ENCODE peak calls at places on chromosomes 13 and 19, in nine cellular contexts. M is activated CD4-positive, alpha-beta T cell treated with anti-CD3 and anti-CD28 coated beads, Interleukin-2, amount 50 U/mL, for 24 hours; L is body of pancreas; N is astrocyte; V is HuH-7.5; F is substantia nigra; J is ovary; S is PC-3; W is left ventricle myocardium superior. T is an unnamed sample.
A peak's percentile ranks its signal among the peaks of the same experiment; 100 is the strongest.

GRCh38 chr19:2607712-2608601 is 94.5 kb downstream of the GNG7 start:
- DNase-seq in M (peak; percentile 62), L (no peak), N (no peak), V (no peak), F (no peak), J (no peak), S (no peak), W (no peak), T (no peak)

GRCh38 chr13:109541081-109541480 is 245.3 kb downstream of the IRS2 start:
- DNase-seq in M (no peak), L (no peak), N (no peak), V (no peak), F (no peak), J (no peak), S (no peak), W (no peak), T (no peak)

GRCh38 chr13:106566682-106567420 is 1.1 kb downstream of the ARGLU1 start:
- DNase-seq in M (no peak), L (peak; percentile 52), N (peak; percentile 46), V (peak; percentile 31), F (no peak), J (peak; percentile 59), S (peak; percentile 45), W (peak; percentile 76), T (peak; percentile 36)

GRCh38 chr19:50537306-50537685 is 23.6 kb upstream of the ASPDH start:
- DNase-seq in M (no peak), L (no peak), N (peak; percentile 4), V (no peak), F (no peak), J (no peak), S (no peak), W (no peak), T (no peak)

GRCh38 chr19:5147971-5148793 is 179.3 kb downstream of the KDM4B start:
- DNase-seq in M (no peak), L (no peak), N (no peak), V (no peak), F (peak; percentile 70), J (peak; percentile 14), S (no peak), W (peak; percentile 26), T (no peak)

GRCh38 chr13:32695602-32696250 is 109.5 kb downstream of the PDS5B start:
- DNase-seq in M (no peak), L (no peak), N (peak; percentile 3), V (no peak), F (no peak), J (no peak), S (no peak), W (no peak), T (no peak)

GRCh38 chr19:29579308-29579910 is 26.7 kb upstream of the POP4 start:
- DNase-seq in M (no peak), L (no peak), N (no peak), V (no peak), F (no peak), J (no peak), S (no peak), W (no peak), T (no peak)

GRCh38 chr19:48625891-48626327 is 6.6 kb downstream of the SPHK2 start:
- DNase-seq in M (no peak), L (no peak), N (no peak), V (no peak), F (no peak), J (no peak), S (no peak), W (no peak), T (no peak)

GRCh38 chr13:107493271-107493670 is 722.1 kb downstream of the LIG4 start:
- DNase-seq in M (no peak), L (no peak), N (no peak), V (no peak), F (no peak), J (no peak), S (peak; percentile 49), W (no peak), T (no peak)

GRCh38 chr19:29495971-29496441 is 29.8 kb upstream of the VSTM2B start:
- DNase-seq in M (no peak), L (no peak), N (no peak), V (no peak), F (no peak), J (no peak), S (no peak), W (no peak), T (no peak)

GRCh38 chr13:71867101-71867814 is at the start of gene DACH1:
- DNase-seq in M (no peak), L (peak; percentile 45), N (peak; percentile 71), V (peak; percentile 79), F (no peak), J (no peak), S (peak; percentile 24), W (peak; percentile 46), T (peak; percentile 70)

GRCh38 chr19:35166100-35167063 is 11.8 kb downstream of the FXYD5 start:
- DNase-seq in M (no peak), L (no peak), N (no peak), V (no peak), F (no peak), J (no peak), S (no peak), W (no peak), T (no peak)

GRCh38 chr19:7679017-7679720 is 1.5 kb upstream of the TRAPPC5 start:
- DNase-seq in M (peak; percentile 43), L (no peak), N (no peak), V (no peak), F (no peak), J (no peak), S (peak; percentile 55), W (no peak), T (no peak)

GRCh38 chr13:34901577-34901976 is 40.5 kb upstream of the NBEA start:
- DNase-seq in M (no peak), L (no peak), N (no peak), V (no peak), F (no peak), J (no peak), S (no peak), W (no peak), T (no peak)

GRCh38 chr13:109654341-109655205 is 131.8 kb downstream of the IRS2 start:
- DNase-seq in M (no peak), L (no peak), N (no peak), V (no peak), F (no peak), J (no peak), S (no peak), W (peak; percentile 39), T (no peak)

GRCh38 chr13:108919036-108919907 is 289.9 kb downstream of the MYO16 start:
- DNase-seq in M (no peak), L (no peak), N (peak; percentile 34), V (no peak), F (no peak), J (no peak), S (peak; percentile 80), W (no peak), T (peak; percentile 72)

GRCh38 chr13:84455143-84455905 is 573.0 kb upstream of the SLITRK1 start:
- DNase-seq in M (no peak), L (no peak), N (no peak), V (no peak), F (no peak), J (no peak), S (no peak), W (no peak), T (no peak)

GRCh38 chr19:4064073-4064550 is 2.6 kb downstream of the ZBTB7A start:
- DNase-seq in M (no peak), L (peak; percentile 42), N (no peak), V (no peak), F (no peak), J (peak; percentile 75), S (peak; percentile 16), W (no peak), T (no peak)

GRCh38 chr13:30898721-30899188 is 7.3 kb upstream of the MEDAG start:
- DNase-seq in M (no peak), L (no peak), N (peak; percentile 98), V (peak; percentile 29), F (no peak), J (no peak), S (peak; percentile 32), W (no peak), T (peak; percentile 86)

GRCh38 chr19:45348367-45349125 is 8.0 kb downstream of the KLC3 start:
- DNase-seq in M (no peak), L (no peak), N (no peak), V (no peak), F (no peak), J (no peak), S (no peak), W (no peak), T (no peak)

GRCh38 chr13:112754281-112755025 is 64.6 kb downstream of the ATP11A start:
- DNase-seq in M (no peak), L (no peak), N (no peak), V (no peak), F (no peak), J (no peak), S (no peak), W (no peak), T (no peak)

GRCh38 chr13:44422755-44423643 is 49.4 kb downstream of the SERP2 start:
- DNase-seq in M (no peak), L (no peak), N (no peak), V (no peak), F (no peak), J (no peak), S (no peak), W (no peak), T (no peak)

GRCh38 chr19:14093117-14093784 is 2.7 kb upstream of the SAMD1 start:
- DNase-seq in M (no peak), L (no peak), N (no peak), V (no peak), F (no peak), J (no peak), S (no peak), W (no peak), T (no peak)

GRCh38 chr13:105139380-105140285 is 1395.8 kb downstream of the EFNB2 start:
- DNase-seq in M (peak; percentile 38), L (peak; percentile 25), N (no peak), V (peak; percentile 3), F (peak; percentile 50), J (no peak), S (no peak), W (peak; percentile 63), T (no peak)